ENCODE peak calls at places on chromosomes 6 and 20, in seven cellular contexts. K is H9, W is neuronal stem cell, E is IMR-90, V is mesenchymal stem cell, B is mesendoderm, R is trophoblast cell. Z is an unnamed sample.

GRCh38 chr6:47301441-47301840 is 8.3 kb downstream of the TNFRSF21 start:
- DNase-seq in V (no peak), R (no peak), W (no peak), K (no peak), B (no peak), E (no peak), Z (no peak)

GRCh38 chr6:35024601-35025054 is 116.5 kb downstream of the TCP11 start:
- DNase-seq in E (peak), R (peak), V (peak), K (no peak), B (peak), W (peak), Z (no peak)

GRCh38 chr20:63702751-63703470 is 4.9 kb downstream of the ARFRP1 start:
- DNase-seq in E (no peak), K (no peak), B (no peak), V (no peak), W (no peak), R (no peak), Z (no peak)

GRCh38 chr6:8499540-8499939 is 64.2 kb upstream of the SLC35B3 start:
- DNase-seq in K (no peak), E (no peak), R (no peak), W (peak), V (no peak), B (peak), Z (no peak)

GRCh38 chr6:44593539-44593944 is 206.0 kb downstream of the CDC5L start:
- DNase-seq in V (peak), E (peak), B (peak), K (peak), R (peak), W (peak), Z (peak)

GRCh38 chr6:166307981-166308768 is at the start of gene PRR18:
- DNase-seq in E (no peak), V (peak), W (peak), R (no peak), K (peak), B (peak), Z (peak)

GRCh38 chr6:11298651-11299420 is 66.4 kb upstream of the NEDD9 start:
- DNase-seq in V (no peak), B (peak), E (no peak), R (no peak), W (no peak), K (peak), Z (peak)

GRCh38 chr6:124078169-124078568 is 274.5 kb downstream of the NKAIN2 start:
- DNase-seq in E (no peak), B (no peak), K (no peak), R (no peak), V (no peak), W (no peak), Z (no peak)

GRCh38 chr6:30819287-30819917 is 64.9 kb upstream of the DDR1 start:
- DNase-seq in K (no peak), R (peak), W (no peak), E (peak), B (peak), V (no peak), Z (no peak)

GRCh38 chr20:9294081-9294480 is 220.3 kb upstream of the LAMP5 start:
- DNase-seq in B (no peak), R (no peak), V (peak), E (peak), W (no peak), K (no peak), Z (no peak)

GRCh38 chr6:80541186-80541585 is 434.7 kb downstream of the BCKDHB start:
- DNase-seq in K (no peak), B (peak), W (no peak), E (peak), V (no peak), R (no peak), Z (no peak)

GRCh38 chr6:129705212-129705611 is 4.8 kb downstream of the ARHGAP18 start:
- DNase-seq in K (no peak), B (no peak), R (no peak), E (no peak), V (no peak), W (no peak), Z (no peak)

GRCh38 chr6:50381106-50381415 is 331.3 kb upstream of the DEFB112 start:
- DNase-seq in K (no peak), W (no peak), E (no peak), R (no peak), V (no peak), B (peak), Z (no peak)

GRCh38 chr6:151590742-151591141 is 96.9 kb downstream of the CCDC170 start:
- DNase-seq in E (no peak), W (no peak), V (no peak), K (no peak), B (no peak), R (no peak), Z (no peak)

GRCh38 chr6:127210725-127211124 is 55.9 kb upstream of the RNF146 start:
- DNase-seq in E (no peak), W (no peak), B (no peak), K (no peak), R (no peak), V (no peak), Z (no peak)

GRCh38 chr6:109695468-109695867 is 4.4 kb downstream of the FIG4 start:
- DNase-seq in R (no peak), B (peak), K (no peak), V (no peak), W (no peak), E (no peak), Z (no peak)

GRCh38 chr6:5522147-5522546 is 260.8 kb downstream of the FARS2 start:
- DNase-seq in W (no peak), E (no peak), K (no peak), R (no peak), B (no peak), V (no peak), Z (no peak)

GRCh38 chr6:35341557-35341956 is 801 bp upstream of the PPARD start:
- DNase-seq in E (no peak), V (no peak), R (peak), B (peak), W (no peak), K (no peak), Z (no peak)

GRCh38 chr6:43200541-43200940 is 18.5 kb downstream of the CUL9 start:
- DNase-seq in V (no peak), W (no peak), R (no peak), K (no peak), E (no peak), B (no peak), Z (no peak)

GRCh38 chr6:69622924-69623323 is 173.9 kb downstream of the LMBRD1 start:
- DNase-seq in K (peak), E (no peak), W (no peak), R (no peak), V (no peak), B (peak), Z (no peak)

GRCh38 chr6:106599440-106599839 is 29.9 kb downstream of the RTN4IP1 start:
- DNase-seq in E (no peak), R (no peak), W (no peak), K (no peak), V (no peak), B (no peak), Z (no peak)

GRCh38 chr6:127266178-127266891 is at the start of gene RNF146:
- DNase-seq in V (peak), B (peak), E (peak), W (peak), K (peak), R (peak), Z (peak)

GRCh38 chr6:158069800-158070195 is 88.1 kb downstream of the SYNJ2 start:
- DNase-seq in K (no peak), V (peak), R (no peak), B (no peak), E (peak), W (no peak), Z (no peak)

GRCh38 chr6:148289153-148289552 is 53.5 kb upstream of the SASH1 start:
- DNase-seq in V (no peak), R (no peak), E (no peak), B (no peak), K (no peak), W (no peak), Z (no peak)

GRCh38 chr20:11569163-11569562 is 348.5 kb upstream of the BTBD3 start:
- DNase-seq in V (no peak), W (no peak), E (no peak), R (no peak), K (peak), B (peak), Z (peak)

GRCh38 chr6:166619912-166620311 is 7.1 kb downstream of the RPS6KA2 start:
- DNase-seq in E (peak), R (peak), B (no peak), V (peak), W (no peak), K (no peak), Z (no peak)

GRCh38 chr6:16511723-16512584 is 249.3 kb downstream of the ATXN1 start:
- DNase-seq in R (no peak), E (no peak), B (no peak), V (no peak), W (no peak), K (no peak), Z (no peak)

DNA sequence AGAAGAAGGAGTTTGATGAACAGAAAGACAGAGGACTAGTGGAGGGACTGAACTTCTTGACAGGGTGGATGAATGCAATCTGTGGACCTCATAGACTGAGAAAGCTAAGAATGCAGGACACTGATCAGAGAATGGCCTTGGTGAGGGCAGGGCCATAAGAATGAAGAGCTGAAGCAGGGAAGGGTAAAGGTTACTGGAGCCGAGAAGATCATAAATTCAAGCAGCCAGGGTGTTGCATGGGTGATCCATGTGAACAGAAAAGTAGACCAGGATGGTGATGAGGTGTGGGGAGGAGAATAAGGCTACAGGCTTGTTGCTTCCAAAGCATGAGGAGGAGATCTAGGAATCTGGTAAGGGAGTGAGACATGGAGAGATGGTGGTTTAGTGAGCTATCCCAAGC is 295.9 kb downstream of the ADGB start:
- DNase-seq in V (no peak), K (no peak), W (no peak), B (no peak), E (no peak), R (no peak), Z (no peak)
- H3K23ac ChIP-seq in V (no peak), K (no peak), W (no peak), B (no peak), E (peak), R (no peak), Z (no peak)

DNA sequence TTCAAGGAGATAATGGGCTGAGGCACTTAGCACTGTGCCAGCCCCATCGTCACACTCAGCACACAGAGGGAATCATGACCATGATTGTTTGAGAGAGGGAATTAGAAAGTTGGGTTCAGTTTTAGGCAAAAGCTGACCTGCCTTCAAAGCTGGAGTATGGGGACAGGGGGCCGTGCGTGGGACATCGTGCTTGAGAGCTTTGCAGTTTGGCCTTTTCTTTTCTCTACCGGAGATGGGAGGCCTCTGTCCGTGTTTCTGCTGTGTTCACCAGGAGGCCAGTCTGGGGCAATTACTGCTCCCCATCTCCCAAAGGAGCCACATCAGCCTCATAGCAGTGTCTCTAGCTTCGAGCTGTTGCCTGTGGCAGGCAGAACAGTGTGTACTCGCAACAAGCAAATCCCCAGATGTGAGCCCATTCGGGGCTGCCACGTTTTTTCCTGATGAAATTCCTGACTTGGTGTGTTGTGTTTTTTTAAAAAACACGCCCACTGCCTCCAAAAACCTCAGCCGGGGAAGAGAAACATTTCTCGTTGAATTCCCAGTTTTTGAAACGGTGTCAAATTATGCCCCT is 20.2 kb downstream of the EYA2 start:
- DNase-seq in B (no peak), W (no peak), R (no peak), E (peak), V (no peak), K (no peak), Z (no peak)
- H3K23ac ChIP-seq in B (no peak), W (no peak), R (no peak), E (peak), V (no peak), K (no peak), Z (no peak)

GRCh38 chr6:137489410-137490371 is 4.5 kb downstream of the OLIG3 start:
- DNase-seq in R (no peak), W (peak), V (no peak), K (peak), E (no peak), B (peak), Z (no peak)
- H3K23ac ChIP-seq in R (no peak), W (peak), V (no peak), K (no peak), E (no peak), B (no peak), Z (no peak)

GRCh38 chr20:5197847-5198650 is 71.2 kb downstream of the CDS2 start:
- DNase-seq in W (no peak), R (no peak), V (no peak), B (no peak), E (no peak), K (no peak), Z (no peak)

GRCh38 chr20:5195655-5196054 is 68.8 kb downstream of the CDS2 start:
- DNase-seq in R (no peak), V (peak), B (no peak), W (no peak), K (no peak), E (peak), Z (no peak)

GRCh38 chr20:5198651-5198924 is 71.8 kb downstream of the CDS2 start:
- DNase-seq in B (no peak), K (no peak), R (no peak), W (no peak), V (no peak), E (no peak), Z (no peak)

GRCh38 chr20:5192570-5193431 is 66.0 kb downstream of the CDS2 start:
- DNase-seq in W (no peak), B (no peak), V (no peak), K (no peak), E (no peak), R (no peak), Z (no peak)

GRCh38 chr20:5197270-5197827 is 70.5 kb downstream of the CDS2 start:
- DNase-seq in R (no peak), V (no peak), E (no peak), B (no peak), W (no peak), K (no peak), Z (no peak)
- H3K23ac ChIP-seq in R (no peak), V (no peak), E (no peak), B (no peak), W (no peak), K (no peak), Z (no peak)

GRCh38 chr6:82458705-82459104 is 95.1 kb downstream of the TPBG start:
- DNase-seq in K (no peak), R (no peak), W (no peak), E (no peak), B (no peak), V (no peak), Z (no peak)
- H3K23ac ChIP-seq in K (no peak), R (no peak), W (no peak), E (no peak), B (no peak), V (no peak), Z (no peak)

GRCh38 chr6:85756982-85757381 is 114.3 kb upstream of the SYNCRIP start:
- DNase-seq in R (no peak), B (peak), K (no peak), W (no peak), E (peak), V (peak), Z (no peak)

GRCh38 chr6:85749236-85749635 is 106.5 kb upstream of the SYNCRIP start:
- DNase-seq in R (no peak), K (no peak), E (no peak), B (no peak), V (no peak), W (no peak), Z (no peak)

GRCh38 chr6:85754894-85755293 is 112.2 kb upstream of the SYNCRIP start:
- DNase-seq in R (no peak), W (no peak), V (no peak), K (no peak), B (no peak), E (no peak), Z (no peak)

GRCh38 chr6:85751374-85752055 is 108.8 kb upstream of the SYNCRIP start:
- DNase-seq in K (no peak), V (no peak), W (no peak), R (no peak), E (no peak), B (no peak), Z (no peak)

GRCh38 chr6:85752602-85753001 is 109.9 kb upstream of the SYNCRIP start:
- DNase-seq in E (no peak), B (no peak), V (no peak), W (no peak), R (no peak), K (no peak), Z (no peak)
- H3K23ac ChIP-seq in E (no peak), B (no peak), V (no peak), W (no peak), R (no peak), K (no peak), Z (no peak)

GRCh38 chr20:2755451-2756055 is 44.9 kb downstream of the CPXM1 start:
- DNase-seq in K (no peak), E (no peak), R (no peak), B (no peak), V (no peak), W (no peak), Z (no peak)
- H3K23ac ChIP-seq in K (no peak), E (no peak), R (no peak), B (no peak), V (no peak), W (no peak), Z (no peak)

DNA sequence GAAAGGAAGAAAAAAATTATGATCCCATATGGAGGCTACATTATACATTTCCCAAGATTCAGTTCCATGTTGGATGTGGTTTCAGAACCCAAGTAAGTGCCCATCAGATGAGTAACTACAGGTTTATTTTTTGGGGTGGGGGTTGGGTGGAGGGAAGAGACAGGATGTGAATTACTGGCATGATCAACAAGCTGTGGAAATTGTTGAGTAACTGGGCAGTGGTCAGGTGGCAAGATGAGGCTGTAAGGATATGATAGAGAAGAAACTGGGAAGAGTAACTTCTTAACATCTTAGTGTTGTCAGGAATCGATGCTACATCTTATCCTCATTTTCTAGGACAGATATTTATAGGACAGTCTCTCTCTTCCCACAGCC is 153.5 kb downstream of the CFAP61 start:
- DNase-seq in E (no peak), W (no peak), B (no peak), R (no peak), V (no peak), K (no peak), Z (no peak)
- H3K23ac ChIP-seq in E (no peak), W (no peak), B (no peak), R (no peak), V (no peak), K (no peak), Z (no peak)

GRCh38 chr6:20861479-20861878 is 327.2 kb downstream of the CDKAL1 start:
- DNase-seq in R (no peak), W (no peak), K (no peak), V (no peak), E (no peak), B (no peak), Z (no peak)

GRCh38 chr6:20866940-20867630 is 332.8 kb downstream of the CDKAL1 start:
- DNase-seq in R (no peak), V (peak), K (no peak), E (peak), B (no peak), W (no peak), Z (no peak)

GRCh38 chr6:20868397-20869185 is 334.3 kb downstream of the CDKAL1 start:
- DNase-seq in V (no peak), W (no peak), R (no peak), B (peak), K (peak), E (no peak), Z (no peak)

GRCh38 chr6:20870493-20870892 is 336.2 kb downstream of the CDKAL1 start:
- DNase-seq in K (no peak), R (no peak), B (no peak), E (no peak), W (no peak), V (no peak), Z (no peak)

DNA sequence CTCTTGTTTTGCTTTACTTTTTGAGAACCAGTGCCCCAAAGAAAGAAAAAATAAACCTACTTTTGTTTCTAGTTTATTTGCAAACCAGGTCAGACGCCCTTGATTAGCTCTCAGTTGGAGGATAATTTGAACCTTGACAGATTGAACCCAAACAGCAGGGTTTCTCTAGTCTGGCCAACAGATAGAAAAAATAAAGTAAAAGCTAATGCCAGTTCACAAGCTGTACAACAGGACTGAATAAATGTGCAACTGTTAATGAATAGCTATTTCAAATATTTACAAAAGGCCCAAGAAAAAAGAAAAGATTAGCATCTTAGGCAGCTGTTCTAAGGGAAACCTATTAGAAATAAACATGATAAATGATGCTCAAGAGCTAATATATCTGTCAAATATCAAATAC is 331.8 kb downstream of the CDKAL1 start:
- DNase-seq in V (peak), W (no peak), E (no peak), K (no peak), R (no peak), B (no peak), Z (no peak)
- H3K23ac ChIP-seq in V (no peak), W (no peak), E (no peak), K (no peak), R (no peak), B (no peak), Z (no peak)

Z was measured in H1.